ENCODE peak calls at places on chromosome 16, in four cellular contexts. F is heart right ventricle, W is GM12878, J is spleen. Z is an unnamed sample. For H3K4me1, the result is how much of the 10 kb centered on the place peaks cover.

GRCh38 chr16:49346459-49346858 is 27.1 kb upstream of the C16orf78 start:
- DNase-seq in F (no peak), J (no peak), W (no peak), Z (no peak)

GRCh38 chr16:77191259-77191969 is 424 bp downstream of the MON1B start:
- DNase-seq in J (peak), F (peak), W (no peak), Z (no peak)

GRCh38 chr16:23318639-23319038 is 16.5 kb downstream of the SCNN1B start:
- DNase-seq in F (no peak), J (no peak), W (no peak), Z (peak)

GRCh38 chr16:353404-354285 is 1.1 kb upstream of the AXIN1 start:
- DNase-seq in J (peak), W (no peak), F (peak), Z (no peak)

GRCh38 chr16:89195521-89196171 is 4.7 kb downstream of the SLC22A31 start:
- DNase-seq in W (no peak), F (no peak), J (peak), Z (no peak)

GRCh38 chr16:30381351-30382041 is 865 bp downstream of the SEPTIN1 start:
- DNase-seq in J (no peak), F (no peak), W (no peak), Z (no peak)

GRCh38 chr16:2025878-2026460 is 733 bp upstream of the NHERF2 start:
- DNase-seq in W (no peak), J (peak), F (no peak), Z (no peak)

GRCh38 chr16:22813223-22813945 is 578 bp upstream of the HS3ST2 start:
- DNase-seq in F (peak), W (no peak), J (no peak), Z (peak)

GRCh38 chr16:68235105-68235881 is 634 bp downstream of the ESRP2 start:
- DNase-seq in W (no peak), F (no peak), J (no peak), Z (no peak)

GRCh38 chr16:17343028-17343427 is 127.7 kb downstream of the XYLT1 start:
- DNase-seq in F (no peak), W (peak), J (peak), Z (no peak)

GRCh38 chr16:31484491-31485171 is 1.7 kb downstream of the SLC5A2 start:
- DNase-seq in W (no peak), J (peak), F (no peak), Z (no peak)

GRCh38 chr16:73154063-73154870 is 106.3 kb upstream of the ZFHX3 start:
- DNase-seq in J (peak), W (no peak), F (peak), Z (peak)

GRCh38 chr16:349211-349610 is 3.3 kb downstream of the AXIN1 start:
- DNase-seq in F (no peak), J (peak), W (peak), Z (no peak)

GRCh38 chr16:8660841-8661301 is 13.5 kb upstream of the ABAT start:
- DNase-seq in W (no peak), J (peak), F (peak), Z (peak)

GRCh38 chr16:69306031-69306430 is 5.1 kb upstream of the VPS4A start:
- DNase-seq in W (no peak), J (no peak), F (no peak), Z (no peak)

GRCh38 chr16:72270531-72270930 is 98.6 kb upstream of the PMFBP1 start:
- DNase-seq in F (no peak), W (no peak), J (no peak), Z (no peak)

GRCh38 chr16:84284168-84284722 is 10.4 kb upstream of the WFDC1 start:
- DNase-seq in W (no peak), F (peak), J (peak), Z (peak)

GRCh38 chr16:20042848-20043247 is 30.8 kb downstream of the GPR139 start:
- DNase-seq in F (no peak), W (no peak), J (no peak), Z (no peak)

GRCh38 chr16:85553436-85554113 is 59.5 kb upstream of the GSE1 start:
- DNase-seq in W (no peak), J (peak), F (peak), Z (peak)

GRCh38 chr16:53224932-53225533 is 170.2 kb downstream of the CHD9 start:
- DNase-seq in W (no peak), J (no peak), F (no peak), Z (no peak)

GRCh38 chr16:53216798-53217197 is 162.0 kb downstream of the CHD9 start:
- DNase-seq in J (no peak), W (no peak), F (no peak), Z (no peak)

GRCh38 chr16:53219795-53220194 is 165.0 kb downstream of the CHD9 start:
- DNase-seq in W (no peak), F (no peak), J (no peak), Z (no peak)

DNA sequence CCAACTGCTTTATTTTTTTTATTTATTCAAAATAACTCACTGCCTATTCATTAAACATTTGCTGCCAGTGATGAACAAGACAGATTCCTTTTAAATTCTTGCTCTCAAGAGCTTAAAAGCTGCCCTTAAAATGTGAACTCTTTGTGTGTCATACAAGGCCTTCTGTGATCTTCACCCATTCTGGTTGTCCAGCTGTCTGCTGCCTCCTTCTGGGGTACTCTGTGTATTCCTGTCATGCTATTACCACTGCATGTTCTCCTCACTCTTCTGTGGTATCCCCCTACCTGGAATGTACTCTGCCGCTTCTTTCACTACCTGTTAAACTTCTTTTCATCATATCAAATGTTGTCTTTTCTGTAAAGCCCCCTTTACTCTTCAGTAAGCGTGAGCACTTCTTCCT is 165.8 kb downstream of the CHD9 start:
- DNase-seq in F (no peak), J (no peak), W (no peak), Z (no peak)
- TF ChIP-seq CTCF in F (peak), J (no peak), W (peak), Z (no peak)

GRCh38 chr16:87924937-87925670 is 11.2 kb downstream of the CA5A start:
- DNase-seq in J (no peak), F (no peak), W (no peak), Z (no peak)
- H3K27ac ChIP-seq in J (peak), F (no peak), W (no peak), Z (no peak)

DNA sequence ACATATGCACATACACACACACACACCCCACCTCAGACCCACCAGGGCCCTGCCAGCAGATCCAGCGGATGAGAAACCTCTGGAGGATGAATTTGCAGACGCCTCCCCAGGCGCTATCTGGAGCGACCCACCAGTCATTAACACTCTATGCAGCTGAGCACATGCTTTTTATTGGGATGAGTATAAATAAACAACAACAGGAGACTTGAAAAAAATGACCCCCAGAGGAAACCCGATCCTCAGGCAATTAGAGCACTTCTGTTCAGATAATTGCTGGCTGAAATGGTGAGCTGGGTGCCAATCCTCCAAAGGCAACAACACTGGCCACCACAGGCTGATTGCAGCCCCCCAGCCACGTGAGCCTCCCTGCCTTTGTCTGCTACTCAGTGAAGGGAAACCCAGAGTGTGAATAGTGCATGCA is 32.9 kb downstream of the DYNLRB2 start:
- DNase-seq in F (no peak), W (no peak), J (no peak), Z (no peak)
- H3K4me1 ChIP-seq in F (under half), W (under half), J (under half), Z (under half)

GRCh38 chr16:52002021-52002420 is 544.9 kb downstream of the TOX3 start:
- DNase-seq in J (no peak), F (no peak), W (no peak), Z (no peak)

GRCh38 chr16:52004343-52004742 is 542.6 kb downstream of the TOX3 start:
- DNase-seq in J (no peak), F (no peak), W (no peak), Z (no peak)

GRCh38 chr16:52005551-52005950 is 541.4 kb downstream of the TOX3 start:
- DNase-seq in F (no peak), W (no peak), J (no peak), Z (no peak)
- TF ChIP-seq CTCF in F (no peak), W (no peak), J (no peak), Z (no peak)

GRCh38 chr16:50838885-50839284 is 97.0 kb downstream of the CYLD start:
- DNase-seq in W (no peak), J (no peak), F (no peak), Z (no peak)

GRCh38 chr16:50838165-50838564 is 96.3 kb downstream of the CYLD start:
- DNase-seq in F (no peak), W (no peak), J (no peak), Z (no peak)

GRCh38 chr16:50839920-50840729 is 98.2 kb downstream of the CYLD start:
- DNase-seq in J (no peak), F (no peak), W (no peak), Z (no peak)

GRCh38 chr16:50841081-50841886 is 99.4 kb downstream of the CYLD start:
- DNase-seq in W (no peak), J (no peak), F (no peak), Z (no peak)

DNA sequence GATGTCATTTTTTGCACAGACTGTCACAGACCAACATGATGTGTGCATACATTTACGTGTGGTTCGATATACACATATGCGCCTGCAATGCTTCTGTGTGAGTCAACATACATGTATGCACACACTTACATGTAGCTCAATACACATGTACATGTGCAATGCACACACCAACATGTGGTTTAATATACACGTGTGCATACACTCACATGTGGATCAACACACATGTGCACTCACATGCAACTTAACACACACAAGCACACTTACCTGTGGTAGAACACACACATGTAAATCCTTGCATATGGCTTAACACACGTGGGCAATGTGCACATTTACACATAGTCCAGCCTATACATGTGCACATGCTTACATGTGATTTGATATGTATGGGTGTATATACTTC is 97.5 kb downstream of the CYLD start:
- DNase-seq in W (no peak), J (no peak), F (no peak), Z (no peak)
- H3K27ac ChIP-seq in W (no peak), J (no peak), F (no peak), Z (no peak)

GRCh38 chr16:67114793-67115192 is 5.1 kb downstream of the PHAF1 start:
- DNase-seq in F (no peak), J (no peak), W (no peak), Z (no peak)
- H3K4me1 ChIP-seq in F (under half), J (under half), W (under half), Z (under half)

GRCh38 chr16:57949013-57949412 is 21.9 kb downstream of the CNGB1 start:
- DNase-seq in J (no peak), F (no peak), W (no peak), Z (no peak)

GRCh38 chr16:57944961-57945739 is 25.8 kb downstream of the CNGB1 start:
- DNase-seq in W (no peak), J (no peak), F (no peak), Z (no peak)

GRCh38 chr16:57946181-57946801 is 24.6 kb downstream of the CNGB1 start:
- DNase-seq in J (no peak), W (no peak), F (no peak), Z (no peak)

GRCh38 chr16:57948027-57948426 is 22.9 kb downstream of the CNGB1 start:
- DNase-seq in W (no peak), J (no peak), F (no peak), Z (no peak)

DNA sequence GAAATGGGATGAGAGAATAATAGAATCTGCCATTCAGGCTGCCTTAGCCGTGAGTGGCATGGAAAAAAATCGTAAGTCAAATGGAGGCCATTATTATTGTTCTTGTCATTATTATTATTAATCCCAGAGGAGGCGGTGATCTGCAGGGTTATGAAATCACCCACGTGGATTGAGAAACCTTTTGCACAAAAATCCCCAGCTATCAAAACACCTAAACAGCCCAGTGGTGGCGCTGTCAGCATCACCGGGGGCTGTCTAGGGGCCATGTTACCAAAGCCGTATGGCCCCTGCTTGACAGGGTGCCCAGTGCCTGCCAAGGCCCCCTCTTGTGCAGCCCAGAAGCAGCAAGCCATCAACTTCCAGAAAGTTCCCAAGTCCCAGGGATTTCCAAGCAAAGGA is 25.2 kb downstream of the CNGB1 start:
- DNase-seq in F (no peak), J (no peak), W (no peak), Z (no peak)
- TF ChIP-seq CTCF in F (no peak), J (no peak), W (no peak), Z (no peak)

DNA sequence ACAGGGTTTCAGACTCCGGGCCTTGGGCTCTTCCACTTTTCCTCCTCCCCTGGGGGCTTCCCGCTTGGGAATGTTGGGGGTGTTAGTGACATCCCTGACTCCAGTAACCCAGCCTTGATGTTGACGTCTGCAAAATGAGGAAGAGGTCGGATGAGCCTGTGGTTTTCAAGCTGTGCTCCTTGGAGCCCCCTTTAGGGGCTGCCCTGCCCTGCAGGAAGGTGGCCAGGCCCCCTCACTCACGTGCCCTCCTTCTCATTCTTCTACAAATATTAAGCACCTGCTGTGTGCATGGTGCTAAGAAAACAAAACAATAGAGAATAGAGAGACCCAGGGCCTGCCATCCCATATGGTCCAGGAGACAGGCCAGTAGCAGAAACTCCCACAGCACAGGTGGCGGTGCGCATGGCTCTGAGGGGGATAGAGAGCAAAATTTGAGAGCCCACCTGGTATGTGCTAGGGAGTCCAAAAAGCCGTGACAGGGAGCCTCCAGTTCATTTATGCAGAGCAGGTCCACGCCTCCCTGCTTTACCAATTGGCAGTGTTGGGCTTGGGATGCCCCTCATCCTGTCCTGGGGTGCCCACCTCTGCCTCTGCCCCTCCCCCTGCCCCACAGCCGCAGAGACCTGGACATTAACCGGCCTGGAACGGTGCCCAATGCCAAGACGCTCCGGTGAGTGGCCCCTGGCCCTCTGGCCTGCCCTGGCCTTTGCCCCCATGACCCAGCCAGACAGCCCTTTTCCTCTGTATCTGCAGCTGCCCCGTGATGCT is 7.4 kb downstream of the NDRG4 start:
- DNase-seq in W (no peak), J (peak), F (no peak), Z (peak)
- H3K27ac ChIP-seq in W (no peak), J (no peak), F (no peak), Z (no peak)

GRCh38 chr16:5906351-5906750 is 808.8 kb upstream of the EEF2KMT start:
- DNase-seq in J (no peak), F (no peak), W (no peak), Z (no peak)

GRCh38 chr16:5903797-5904196 is 806.2 kb upstream of the EEF2KMT start:
- DNase-seq in W (no peak), F (no peak), J (no peak), Z (no peak)

GRCh38 chr16:5905935-5906334 is 808.3 kb upstream of the EEF2KMT start:
- DNase-seq in W (no peak), J (no peak), F (no peak), Z (no peak)

GRCh38 chr16:5903153-5903552 is 805.6 kb upstream of the EEF2KMT start:
- DNase-seq in J (no peak), F (no peak), W (no peak), Z (no peak)

GRCh38 chr16:5907544-5907943 is 809.9 kb upstream of the EEF2KMT start:
- DNase-seq in J (no peak), F (no peak), W (no peak), Z (no peak)
- H3K4me1 ChIP-seq in J (under half), F (under half), W (under half), Z (under half)